ENCODE peak calls at places on chromosomes 1 and 21, in four cellular contexts. H is uterus, B is psoas muscle, M is esophagus squamous epithelium. A is an unnamed sample. For H3K4me1, the result is how much of the 10 kb centered on the place peaks cover.

GRCh38 chr1:74641161-74641560 is 32.4 kb downstream of the ERICH3 start:
- DNase-seq in H (no peak), B (no peak), M (no peak), A (no peak)

GRCh38 chr1:226568077-226568831 is 19.7 kb downstream of the STUM start:
- DNase-seq in M (no peak), B (no peak), H (peak), A (no peak)

GRCh38 chr1:165397945-165398344 is 41.4 kb upstream of the LMX1A start:
- DNase-seq in H (no peak), M (no peak), B (peak), A (no peak)

GRCh38 chr1:61081135-61081636 is 1.2 kb upstream of the NFIA start:
- DNase-seq in B (no peak), M (no peak), H (no peak), A (no peak)

GRCh38 chr1:30966690-30967369 is 58.3 kb upstream of the SDC3 start:
- DNase-seq in B (no peak), H (no peak), M (no peak), A (no peak)

GRCh38 chr1:98388431-98388830 is 273.1 kb upstream of the SNX7 start:
- DNase-seq in H (no peak), B (no peak), M (no peak), A (no peak)

GRCh38 chr1:225601902-225602589 is 50.9 kb downstream of the ENAH start:
- DNase-seq in H (no peak), B (no peak), M (no peak), A (no peak)

GRCh38 chr21:37868446-37868845 is 47.8 kb downstream of the KCNJ6 start:
- DNase-seq in M (no peak), H (no peak), B (no peak), A (no peak)

GRCh38 chr1:94418664-94419655 is 771 bp downstream of the ABCD3 start:
- DNase-seq in B (peak), M (no peak), H (peak), A (peak)

GRCh38 chr1:25572708-25573590 is 29.5 kb downstream of the LDLRAP1 start:
- DNase-seq in B (peak), H (no peak), M (no peak), A (no peak)
- TF ChIP-seq CTCF in B (peak), H (peak), M (peak), A (peak)

DNA sequence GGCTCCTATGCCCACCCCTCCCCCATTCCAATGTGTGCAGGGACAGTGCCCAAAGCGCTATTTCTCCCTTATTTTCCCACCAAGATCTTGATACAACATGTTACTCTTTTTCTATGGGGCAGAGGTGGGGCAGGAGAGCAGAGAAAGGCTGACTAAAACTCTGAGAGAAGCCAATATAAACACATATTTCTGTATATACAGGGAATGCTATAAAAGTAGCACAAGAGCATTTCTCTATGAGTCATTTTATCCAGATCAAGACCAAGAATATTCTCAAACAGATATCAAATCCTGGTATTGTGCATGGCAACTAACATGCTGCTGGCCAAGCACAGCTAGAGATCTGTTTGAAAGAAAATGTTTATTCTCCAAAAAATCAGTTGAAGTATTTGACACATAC is 7.3 kb downstream of the WDR26 start:
- DNase-seq in H (no peak), M (no peak), B (no peak), A (no peak)
- H3K4me1 ChIP-seq in H (under half), M (under half), B (under half), A (under half)

GRCh38 chr1:17212487-17213121 is 7.7 kb downstream of the PADI1 start:
- DNase-seq in M (no peak), B (peak), H (no peak), A (no peak)

GRCh38 chr1:17215545-17215890 is 10.6 kb downstream of the PADI1 start:
- DNase-seq in B (no peak), H (no peak), M (no peak), A (no peak)

GRCh38 chr1:17214876-17215544 is 10.1 kb downstream of the PADI1 start:
- DNase-seq in B (no peak), H (no peak), M (no peak), A (no peak)

GRCh38 chr1:17212009-17212408 is 7.1 kb downstream of the PADI1 start:
- DNase-seq in B (no peak), M (no peak), H (no peak), A (no peak)

GRCh38 chr1:17213433-17214148 is 8.7 kb downstream of the PADI1 start:
- DNase-seq in B (no peak), H (no peak), M (no peak), A (no peak)
- H3K4me3 ChIP-seq in B (no peak), H (no peak), M (no peak), A (no peak)

GRCh38 chr1:178284059-178284458 is 190.2 kb downstream of the RASAL2 start:
- DNase-seq in M (no peak), B (no peak), H (no peak), A (no peak)
- TF ChIP-seq CTCF in M (no peak), B (no peak), H (no peak), A (no peak)

GRCh38 chr1:32761253-32761877 is 55.8 kb downstream of the YARS1 start:
- DNase-seq in H (peak), B (peak), M (no peak), A (no peak)

GRCh38 chr1:32765561-32766327 is 51.4 kb downstream of the YARS1 start:
- DNase-seq in M (no peak), H (no peak), B (no peak), A (no peak)

GRCh38 chr1:32764826-32765545 is 52.2 kb downstream of the YARS1 start:
- DNase-seq in M (no peak), B (no peak), H (no peak), A (no peak)

GRCh38 chr1:32759997-32760623 is 57.0 kb downstream of the YARS1 start:
- DNase-seq in B (no peak), M (no peak), H (peak), A (no peak)

GRCh38 chr1:32763221-32763620 is 53.9 kb downstream of the YARS1 start:
- DNase-seq in H (no peak), M (no peak), B (no peak), A (no peak)
- H3K4me1 ChIP-seq in H (under half), M (half or more), B (under half), A (under half)

DNA sequence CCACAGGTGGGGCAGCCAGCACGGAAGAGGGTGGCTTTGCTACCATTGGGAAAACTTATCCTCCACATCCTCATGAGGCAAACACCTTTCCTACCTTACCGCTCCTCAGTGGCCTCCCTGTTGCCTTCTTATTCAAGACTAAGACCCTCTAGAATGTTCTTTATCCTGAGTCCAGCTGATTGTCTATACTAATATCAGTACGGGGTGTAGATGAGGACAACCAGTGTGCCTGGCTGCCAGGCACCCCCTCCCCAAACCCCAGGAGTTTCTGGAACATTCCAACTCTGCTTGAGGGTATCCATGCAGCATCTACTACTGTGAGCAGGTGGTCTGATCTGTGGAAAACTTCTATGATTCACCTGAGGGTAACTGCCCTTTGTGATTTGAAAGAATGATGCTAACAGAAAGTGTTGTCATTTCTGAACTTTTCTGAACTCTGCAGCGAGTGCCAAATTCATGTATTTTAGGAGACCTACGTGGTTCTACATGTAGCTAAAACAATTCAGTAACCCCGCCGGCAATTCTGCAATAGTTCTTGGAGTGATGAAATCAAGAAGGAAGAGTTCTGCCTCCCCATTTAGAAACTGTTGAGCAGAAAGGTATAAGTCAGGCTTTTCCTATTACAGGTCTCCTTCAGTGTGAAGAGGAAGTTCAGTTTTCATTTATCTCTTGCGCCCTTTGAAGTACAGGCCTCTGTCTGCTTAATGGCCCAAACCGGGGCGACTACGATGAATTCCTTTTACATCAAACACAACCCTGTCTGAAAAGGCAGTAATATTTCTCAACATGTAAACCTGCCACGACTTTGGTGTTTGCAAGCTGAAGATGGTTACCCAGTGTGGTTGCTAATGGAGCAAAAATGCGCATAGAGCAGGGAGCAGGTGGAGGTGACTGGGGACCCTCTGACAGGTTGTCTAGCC is 80.4 kb downstream of the RUNX1 start:
- DNase-seq in B (no peak), H (no peak), M (no peak), A (no peak)
- H3K4me3 ChIP-seq in B (no peak), H (no peak), M (no peak), A (no peak)

DNA sequence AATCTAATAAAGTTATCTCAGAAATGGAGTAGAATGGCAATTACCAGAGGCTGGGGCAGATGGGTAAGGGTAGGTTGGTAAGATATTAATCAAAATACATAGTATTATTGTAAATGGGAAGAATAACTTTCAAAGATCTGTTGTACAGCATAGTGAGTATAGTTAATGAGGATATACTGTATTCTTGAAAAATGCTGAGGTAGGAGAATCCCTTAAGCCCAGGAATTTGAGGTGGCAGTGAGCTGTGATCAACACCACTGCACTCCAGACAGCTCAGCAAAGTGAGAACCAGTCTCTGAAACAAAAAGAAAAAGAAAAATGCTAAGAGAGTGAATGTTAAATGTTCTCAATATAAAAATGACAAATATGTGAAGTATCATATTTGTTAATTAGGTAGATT is 1033.7 kb downstream of the KCNT2 start:
- DNase-seq in H (no peak), B (no peak), M (no peak), A (no peak)
- TF ChIP-seq CTCF in H (no peak), B (no peak), M (no peak), A (no peak)

DNA sequence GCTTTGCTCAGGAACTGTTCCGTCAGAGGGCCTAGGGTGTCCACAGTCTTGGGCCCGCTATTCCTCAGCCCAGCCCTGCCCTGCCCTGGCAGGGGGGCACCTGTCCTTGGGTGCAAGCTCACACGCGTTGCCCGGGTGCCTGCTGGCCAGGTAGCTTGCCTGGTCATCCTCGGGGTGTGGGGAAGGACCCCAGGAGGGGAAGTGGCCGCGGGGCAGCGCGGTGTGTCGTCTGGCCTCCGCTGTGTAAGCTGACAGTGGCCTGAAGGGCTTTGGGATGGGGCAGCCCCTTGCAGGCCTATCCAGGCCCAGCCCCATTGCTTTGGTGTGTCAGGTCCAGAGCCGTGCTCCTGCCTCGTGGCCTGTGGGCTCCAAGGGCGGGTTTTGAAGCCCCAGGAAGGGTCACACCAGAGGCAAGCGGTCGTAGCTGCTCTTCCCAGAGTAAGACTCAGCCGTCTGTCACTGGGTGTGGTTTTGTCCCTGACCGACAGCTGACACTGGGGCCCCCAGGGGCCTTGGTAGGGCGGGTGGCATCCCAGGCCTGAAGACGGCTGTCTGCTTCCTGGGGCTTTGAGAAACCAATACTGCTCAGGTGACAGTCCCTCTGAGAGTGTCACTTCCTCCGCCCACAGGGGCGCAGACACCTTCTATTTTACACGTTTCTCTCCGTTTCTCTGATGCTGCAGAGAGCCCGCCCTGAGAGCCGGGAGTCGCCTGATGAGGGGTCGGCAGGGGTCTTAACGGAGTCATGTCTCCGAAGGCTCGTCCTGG is 72.1 kb downstream of the SKI start:
- DNase-seq in B (no peak), M (no peak), H (no peak), A (peak)
- H3K4me1 ChIP-seq in B (under half), M (under half), H (under half), A (under half)

GRCh38 chr1:173474097-173474779 is 2.9 kb upstream of the PRDX6 start:
- DNase-seq in M (no peak), H (no peak), B (no peak), A (no peak)
- H3K4me3 ChIP-seq in M (no peak), H (no peak), B (no peak), A (peak)

GRCh38 chr1:71677541-71677940 is 596.7 kb upstream of the ZRANB2 start:
- DNase-seq in M (no peak), H (no peak), B (no peak), A (no peak)
- TF ChIP-seq CTCF in M (no peak), H (no peak), B (no peak), A (no peak)

A was measured in ascending aorta.